ENCODE peak calls at places on chromosome X, in six cellular contexts. One of them, this sample, is unnamed.

GRCh38 chrX:340641-341423 is 22.2 kb upstream of the GTPBP6 start:
- DNase-seq in endothelial cell: no peak
- DNase-seq in caudate nucleus: no peak
- DNase-seq in brain microvascular endothelial cell: no peak
- DNase-seq in HT1080: no peak
- DNase-seq in substantia nigra: no peak
- DNase-seq in this sample: no peak

GRCh38 chrX:69501433-69501832 is 2.7 kb upstream of the NALF2 start:
- DNase-seq in endothelial cell: peak; percentile 8
- DNase-seq in caudate nucleus: no peak
- DNase-seq in brain microvascular endothelial cell: no peak
- DNase-seq in HT1080: no peak
- DNase-seq in substantia nigra: no peak
- DNase-seq in this sample: no peak

GRCh38 chrX:38347136-38347535 is 5.3 kb upstream of the OTC start:
- DNase-seq in endothelial cell: peak; percentile 6
- DNase-seq in caudate nucleus: no peak
- DNase-seq in brain microvascular endothelial cell: peak; percentile 69
- DNase-seq in HT1080: peak; percentile 84
- DNase-seq in substantia nigra: no peak
- DNase-seq in this sample: peak; percentile 17

GRCh38 chrX:39730671-39731389 is 366.9 kb downstream of the BCOR start:
- DNase-seq in endothelial cell: peak; percentile 36
- DNase-seq in caudate nucleus: no peak
- DNase-seq in brain microvascular endothelial cell: peak; percentile 59
- DNase-seq in HT1080: peak; percentile 81
- DNase-seq in substantia nigra: peak; percentile 25
- DNase-seq in this sample: peak; percentile 74

GRCh38 chrX:76428243-76429130 is 977 bp downstream of the MAGEE1 start:
- DNase-seq in endothelial cell: peak; percentile 5
- DNase-seq in caudate nucleus: peak; percentile 24
- DNase-seq in brain microvascular endothelial cell: no peak
- DNase-seq in HT1080: no peak
- DNase-seq in substantia nigra: no peak
- DNase-seq in this sample: no peak

GRCh38 chrX:150361777-150362351 is 1.3 kb upstream of the MAMLD1 start:
- DNase-seq in endothelial cell: peak; percentile 3
- DNase-seq in caudate nucleus: no peak
- DNase-seq in brain microvascular endothelial cell: no peak
- DNase-seq in HT1080: no peak
- DNase-seq in substantia nigra: no peak
- DNase-seq in this sample: no peak

GRCh38 chrX:261858-262390 is 19.3 kb upstream of the PLCXD1 start:
- DNase-seq in endothelial cell: no peak
- DNase-seq in caudate nucleus: no peak
- DNase-seq in brain microvascular endothelial cell: no peak
- DNase-seq in HT1080: no peak
- DNase-seq in substantia nigra: no peak
- DNase-seq in this sample: no peak

GRCh38 chrX:139936259-139936658 is 3.4 kb upstream of the ATP11C start:
- DNase-seq in endothelial cell: no peak
- DNase-seq in caudate nucleus: no peak
- DNase-seq in brain microvascular endothelial cell: no peak
- DNase-seq in HT1080: no peak
- DNase-seq in substantia nigra: no peak
- DNase-seq in this sample: no peak

GRCh38 chrX:124194209-124194608 is 138.3 kb upstream of the TEX13D start:
- DNase-seq in endothelial cell: no peak
- DNase-seq in caudate nucleus: no peak
- DNase-seq in brain microvascular endothelial cell: no peak
- DNase-seq in HT1080: no peak
- DNase-seq in substantia nigra: no peak
- DNase-seq in this sample: no peak

GRCh38 chrX:121163443-121163842 is 116.0 kb downstream of the GLUD2 start:
- DNase-seq in endothelial cell: no peak
- DNase-seq in caudate nucleus: no peak
- DNase-seq in brain microvascular endothelial cell: no peak
- DNase-seq in HT1080: no peak
- DNase-seq in substantia nigra: no peak
- DNase-seq in this sample: no peak

GRCh38 chrX:109839694-109840358 is 106.8 kb upstream of the ACSL4 start:
- DNase-seq in endothelial cell: no peak
- DNase-seq in caudate nucleus: no peak
- DNase-seq in brain microvascular endothelial cell: peak; percentile 63
- DNase-seq in HT1080: peak; percentile 71
- DNase-seq in substantia nigra: no peak
- DNase-seq in this sample: no peak